ENCODE peak calls at places on chromosomes 1 and 21, in six cellular contexts. F is SHP77, X is nucleus accumbens, I is uterus, E is HTR-8/SVneo, A is stomach. L is an unnamed sample.

GRCh38 chr1:30700528-30701265 is 22.7 kb downstream of the MATN1 start:
- DNase-seq in X (no peak), I (peak), A (no peak), E (peak), F (no peak), L (peak)

GRCh38 chr1:11923069-11923826 is 3.0 kb downstream of the KIAA2013 start:
- DNase-seq in E (no peak), I (no peak), X (no peak), A (no peak), F (no peak), L (no peak)

GRCh38 chr1:150688786-150689185 is 8.2 kb downstream of the GOLPH3L start:
- DNase-seq in E (no peak), A (no peak), X (no peak), I (no peak), F (no peak), L (no peak)

GRCh38 chr1:32380061-32380460 is 14.2 kb downstream of the BSDC1 start:
- DNase-seq in A (no peak), I (no peak), X (no peak), E (no peak), F (no peak), L (no peak)

GRCh38 chr1:59290173-59290954 is 6.5 kb upstream of the FGGY start:
- DNase-seq in E (peak), X (no peak), A (peak), I (no peak), F (peak), L (no peak)

GRCh38 chr1:202857136-202857610 is 31.8 kb downstream of the RABIF start:
- DNase-seq in F (no peak), A (no peak), E (no peak), I (no peak), X (no peak), L (no peak)

GRCh38 chr21:38914531-38915385 is 109.0 kb downstream of the ETS2 start:
- DNase-seq in I (peak), F (peak), X (no peak), A (no peak), E (no peak), L (peak)

GRCh38 chr1:19495816-19496528 is 10.6 kb upstream of the CAPZB start:
- DNase-seq in X (no peak), F (no peak), E (no peak), A (no peak), I (no peak), L (no peak)

GRCh38 chr1:54404939-54405880 is 984 bp downstream of the SSBP3 start:
- DNase-seq in F (no peak), A (peak), X (peak), E (no peak), I (no peak), L (no peak)

L was measured in sigmoid colon.